ENCODE peak calls at places on chromosomes 5 and 9, in six cellular contexts. I is activated T-cell treated with anti-CD3 and anti-CD28 coated beads, Interleukin-2, amount 50 U/mL, for 4 hours; X is NCI-H1092; E is stimulated activated CD8-positive, alpha-beta memory T cell treated with anti-CD3 and anti-CD28 coated beads, Interleukin-7, amount 100 ng/mL, for 4 hours; H is sciatic nerve; R is GM06990. C is an unnamed sample.

GRCh38 chr5:151006704-151007334 is 13.6 kb upstream of the GPX3 start:
- DNase-seq in R (no peak), X (no peak), I (no peak), E (no peak), H (no peak), C (no peak)

GRCh38 chr5:146440870-146441495 is 6.2 kb upstream of the TCERG1 start:
- DNase-seq in X (no peak), R (no peak), E (no peak), I (no peak), H (no peak), C (no peak)

GRCh38 chr5:14107536-14107935 is 35.6 kb upstream of the TRIO start:
- DNase-seq in I (no peak), R (no peak), X (no peak), E (no peak), H (no peak), C (no peak)

GRCh38 chr9:76926324-76926731 is 20.4 kb upstream of the PRUNE2 start:
- DNase-seq in H (no peak), R (no peak), X (no peak), I (no peak), E (no peak), C (no peak)

GRCh38 chr5:137921931-137922330 is 32.7 kb downstream of the PKD2L2 start:
- DNase-seq in I (no peak), E (no peak), R (no peak), X (no peak), H (no peak), C (no peak)

GRCh38 chr9:75788006-75788634 is 102.4 kb upstream of the PCSK5 start:
- DNase-seq in E (no peak), R (no peak), X (no peak), H (no peak), I (no peak), C (no peak)

GRCh38 chr9:69466151-69466550 is 141.1 kb downstream of the ENTREP1 start:
- DNase-seq in H (no peak), X (no peak), R (no peak), I (no peak), E (no peak), C (no peak)

GRCh38 chr5:118224546-118224945 is 763.8 kb downstream of the DTWD2 start:
- DNase-seq in E (no peak), R (no peak), H (no peak), X (no peak), I (no peak), C (no peak)

GRCh38 chr9:135213566-135213965 is 126.1 kb downstream of the OLFM1 start:
- DNase-seq in H (no peak), I (no peak), E (no peak), R (no peak), X (no peak), C (no peak)

GRCh38 chr5:466661-467310 is 23.8 kb downstream of the EXOC3 start:
- DNase-seq in H (peak; percentile 52), X (no peak), E (no peak), I (no peak), R (no peak), C (no peak)

GRCh38 chr5:7495133-7495521 is 99.2 kb downstream of the ADCY2 start:
- DNase-seq in E (no peak), X (no peak), I (no peak), R (no peak), H (no peak), C (no peak)

GRCh38 chr5:72456391-72457060 is 50.7 kb downstream of the ZNF366 start:
- DNase-seq in H (no peak), I (no peak), R (no peak), X (no peak), E (no peak), C (no peak)

GRCh38 chr5:92470770-92471169 is 1087.7 kb upstream of the ARRDC3 start:
- DNase-seq in X (no peak), H (no peak), E (no peak), I (no peak), R (no peak), C (no peak)

GRCh38 chr5:131082034-131082550 is 83.0 kb downstream of the HINT1 start:
- DNase-seq in R (no peak), H (no peak), E (no peak), I (no peak), X (no peak), C (no peak)

GRCh38 chr5:74919487-74919886 is 53.3 kb upstream of the FAM169A start:
- DNase-seq in R (no peak), I (no peak), X (no peak), E (no peak), H (no peak), C (peak; percentile 60)

GRCh38 chr5:56072863-56073777 is 78.4 kb upstream of the IL6ST start:
- DNase-seq in E (no peak), H (no peak), I (no peak), X (no peak), R (no peak), C (no peak)

GRCh38 chr5:132363431-132364112 is 5.9 kb upstream of the SLC22A5 start:
- DNase-seq in E (no peak), X (no peak), I (no peak), H (no peak), R (no peak), C (no peak)

GRCh38 chr9:127524373-127524772 is 73.1 kb downstream of the LRSAM1 start:
- DNase-seq in R (no peak), I (no peak), H (no peak), X (no peak), E (no peak), C (no peak)

GRCh38 chr9:125361837-125362531 is 100.4 kb downstream of the GAPVD1 start:
- DNase-seq in I (no peak), E (no peak), H (no peak), R (no peak), X (no peak), C (no peak)

GRCh38 chr9:134029248-134030226 is 4.3 kb downstream of the BRD3OS start:
- DNase-seq in R (no peak), H (peak; percentile 55), X (no peak), E (no peak), I (no peak), C (no peak)

GRCh38 chr5:110853267-110853666 is 114.5 kb downstream of the SLC25A46 start:
- DNase-seq in H (no peak), R (no peak), E (no peak), I (no peak), X (no peak), C (no peak)

GRCh38 chr5:32233696-32234447 is 59.8 kb upstream of the GOLPH3 start:
- DNase-seq in R (no peak), H (no peak), I (no peak), X (no peak), E (no peak), C (no peak)

GRCh38 chr5:153630546-153630945 is 140.1 kb downstream of the GRIA1 start:
- DNase-seq in E (no peak), H (no peak), R (no peak), X (no peak), I (no peak), C (no peak)

GRCh38 chr5:134555223-134555790 is 29.8 kb downstream of the JADE2 start:
- DNase-seq in R (peak; percentile 64), E (no peak), X (no peak), I (no peak), H (no peak), C (no peak)

GRCh38 chr9:129351058-129351641 is 173.1 kb upstream of the IER5L start:
- DNase-seq in E (no peak), R (no peak), I (no peak), X (no peak), H (no peak), C (no peak)

GRCh38 chr9:110864011-110864410 is 174.3 kb downstream of the LPAR1 start:
- DNase-seq in X (no peak), E (no peak), H (no peak), R (no peak), I (no peak), C (no peak)

GRCh38 chr9:109789582-109790360 is 9.8 kb downstream of the PALM2AKAP2 start:
- DNase-seq in I (no peak), R (no peak), X (no peak), E (no peak), H (no peak), C (no peak)

GRCh38 chr5:160685695-160686094 is 166.3 kb downstream of the ATP10B start:
- DNase-seq in H (no peak), X (no peak), R (no peak), I (no peak), E (no peak), C (peak; percentile 28)

GRCh38 chr5:35159370-35159742 is 70.9 kb downstream of the PRLR start:
- DNase-seq in X (no peak), E (no peak), I (no peak), H (no peak), R (no peak), C (no peak)

GRCh38 chr5:176740702-176741565 is 69.4 kb upstream of the UNC5A start:
- DNase-seq in H (peak; percentile 41), X (peak; percentile 23), R (no peak), E (no peak), I (no peak), C (peak; percentile 5)

GRCh38 chr5:59548807-59549357 is 344.6 kb downstream of the PDE4D start:
- DNase-seq in E (no peak), R (no peak), H (no peak), X (peak; percentile 42), I (no peak), C (no peak)

GRCh38 chr9:84773023-84773422 is 103.5 kb downstream of the NTRK2 start:
- DNase-seq in X (no peak), E (no peak), R (no peak), I (no peak), H (no peak), C (no peak)

GRCh38 chr5:43773032-43773830 is 170.3 kb downstream of the NNT start:
- DNase-seq in X (no peak), E (no peak), H (no peak), R (no peak), I (no peak), C (no peak)

GRCh38 chr5:133884525-133885311 is 83.7 kb downstream of the C5orf15 start:
- DNase-seq in I (no peak), H (peak; percentile 72), E (no peak), X (peak; percentile 45), R (no peak), C (no peak)

GRCh38 chr5:109053995-109054417 is 306.3 kb downstream of the FER start:
- DNase-seq in E (no peak), H (no peak), I (no peak), R (no peak), X (no peak), C (no peak)